ENCODE peak calls at places on chromosomes 1 and 21, in four cellular contexts. O is OCI-LY7, G is GM23248, F is fibroblast of lung. D is an unnamed sample.
A peak's percentile ranks its signal among the peaks of the same experiment; 100 is the strongest.

GRCh38 chr1:59484090-59484489 is 187.2 kb downstream of the FGGY start:
- DNase-seq in O (no peak), G (peak; percentile 91), F (peak; percentile 90), D (peak; percentile 75)

GRCh38 chr1:67724928-67725560 is 40.0 kb downstream of the GADD45A start:
- DNase-seq in O (no peak), G (peak; percentile 88), F (peak; percentile 86), D (peak; percentile 85)

GRCh38 chr1:92538048-92538412 is 51.3 kb upstream of the GFI1 start:
- DNase-seq in O (no peak), G (peak; percentile 35), F (no peak), D (no peak)

GRCh38 chr1:214943054-214943453 is 139.5 kb upstream of the KCNK2 start:
- DNase-seq in O (no peak), G (no peak), F (no peak), D (no peak)

GRCh38 chr1:205495237-205495823 is 9.1 kb upstream of the CDK18 start:
- DNase-seq in O (no peak), G (no peak), F (no peak), D (no peak)

GRCh38 chr1:240998441-240999015 is 358.5 kb downstream of the RGS7 start:
- DNase-seq in O (no peak), G (no peak), F (no peak), D (no peak)

GRCh38 chr21:41168391-41169257 is 664 bp downstream of the BACE2 start:
- DNase-seq in O (no peak), G (peak; percentile 79), F (peak; percentile 71), D (peak; percentile 53)

GRCh38 chr1:20552728-20553571 is 577 bp downstream of the FAM43B start:
- DNase-seq in O (no peak), G (peak; percentile 60), F (peak; percentile 16), D (peak; percentile 52)

GRCh38 chr1:172165403-172165802 is 255.1 kb upstream of the C1orf105 start:
- DNase-seq in O (no peak), G (no peak), F (no peak), D (no peak)

GRCh38 chr1:27496604-27497155 is 6.7 kb upstream of the WASF2 start:
- DNase-seq in O (no peak), G (peak; percentile 43), F (no peak), D (no peak)

GRCh38 chr1:73623946-73624345 is 574.0 kb downstream of the LRRIQ3 start:
- DNase-seq in O (no peak), G (no peak), F (no peak), D (no peak)

GRCh38 chr1:227315500-227316346 is 2.6 kb downstream of the CDC42BPA start:
- DNase-seq in O (no peak), G (peak; percentile 80), F (peak; percentile 84), D (peak; percentile 56)

GRCh38 chr1:181712636-181713238 is 229.4 kb downstream of the CACNA1E start:
- DNase-seq in O (no peak), G (no peak), F (no peak), D (no peak)

GRCh38 chr1:192966073-192966472 is 93.1 kb downstream of the UCHL5 start:
- DNase-seq in O (no peak), G (no peak), F (no peak), D (no peak)

GRCh38 chr1:25442178-25442577 is 11.5 kb downstream of the MACO1 start:
- DNase-seq in O (no peak), G (peak; percentile 60), F (no peak), D (peak; percentile 40)

GRCh38 chr21:45590246-45590725 is 48.0 kb upstream of the SLC19A1 start:
- DNase-seq in O (peak; percentile 5), G (peak; percentile 70), F (peak; percentile 70), D (peak; percentile 7)

GRCh38 chr1:65072845-65073244 is 75.2 kb upstream of the AK4 start:
- DNase-seq in O (no peak), G (no peak), F (no peak), D (no peak)

GRCh38 chr21:31410763-31411278 is 66.8 kb upstream of the TIAM1 start:
- DNase-seq in O (peak; percentile 38), G (no peak), F (no peak), D (no peak)

GRCh38 chr1:4468386-4468785 is 186.0 kb upstream of the AJAP1 start:
- DNase-seq in O (no peak), G (no peak), F (no peak), D (no peak)

GRCh38 chr1:200379431-200379755 is 30.4 kb downstream of the ZNF281 start:
- DNase-seq in O (no peak), G (peak; percentile 91), F (peak; percentile 95), D (peak; percentile 88)

GRCh38 chr1:185157599-185158469 is 867 bp downstream of the SWT1 start:
- DNase-seq in O (no peak), G (peak; percentile 42), F (peak; percentile 6), D (peak; percentile 3)

GRCh38 chr1:85975770-85976386 is 180.7 kb downstream of the COL24A1 start:
- DNase-seq in O (no peak), G (no peak), F (no peak), D (no peak)

GRCh38 chr1:154943649-154944421 is 7.3 kb upstream of the PMVK start:
- DNase-seq in O (peak; percentile 67), G (peak; percentile 48), F (peak; percentile 31), D (no peak)

GRCh38 chr1:94095744-94096469 is 25.0 kb downstream of the ABCA4 start:
- DNase-seq in O (no peak), G (peak; percentile 80), F (peak; percentile 47), D (no peak)

GRCh38 chr1:206809504-206810084 is 37.3 kb upstream of the IL10 start:
- DNase-seq in O (peak; percentile 51), G (peak; percentile 59), F (peak; percentile 60), D (peak; percentile 38)

GRCh38 chr21:41932576-41933258 is 21.1 kb downstream of the C2CD2 start:
- DNase-seq in O (no peak), G (peak; percentile 83), F (peak; percentile 49), D (peak; percentile 75)

GRCh38 chr1:236530959-236531358 is 7.2 kb downstream of the LGALS8 start:
- DNase-seq in O (no peak), G (no peak), F (no peak), D (no peak)

GRCh38 chr1:93317207-93317606 is 28.5 kb upstream of the DR1 start:
- DNase-seq in O (no peak), G (no peak), F (no peak), D (no peak)

GRCh38 chr21:35039595-35040291 is 9.4 kb downstream of the RUNX1 start:
- DNase-seq in O (peak; percentile 35), G (no peak), F (no peak), D (no peak)

GRCh38 chr1:12621346-12622320 is 3.6 kb upstream of the DHRS3 start:
- DNase-seq in O (no peak), G (no peak), F (peak; percentile 39), D (no peak)

GRCh38 chr1:42523171-42523570 is 60.1 kb downstream of the CCDC30 start:
- DNase-seq in O (no peak), G (no peak), F (no peak), D (no peak)

GRCh38 chr1:42524330-42524729 is 61.2 kb downstream of the CCDC30 start:
- DNase-seq in O (no peak), G (no peak), F (no peak), D (no peak)

DNA sequence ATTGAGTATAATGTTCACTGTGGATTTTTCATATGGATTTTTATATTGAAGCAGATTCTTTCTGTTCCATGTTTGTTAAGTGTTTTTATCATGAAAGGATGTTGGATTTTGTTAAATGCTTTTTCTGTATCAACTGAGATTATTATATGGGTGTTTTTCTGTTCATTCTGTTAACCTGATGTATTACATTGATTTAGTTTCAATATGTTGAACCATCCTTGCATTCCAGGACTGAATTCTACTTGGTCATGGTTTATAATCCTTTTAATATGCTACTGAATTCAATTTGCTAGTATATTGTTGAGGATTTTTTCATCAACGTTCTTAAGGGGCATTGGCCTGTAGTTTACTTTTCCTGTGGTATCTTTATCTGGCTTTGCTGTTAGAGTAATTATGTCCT is 55.8 kb downstream of the CCDC30 start:
- DNase-seq in O (no peak), G (peak; percentile 19), F (peak; percentile 9), D (no peak)
- H3K9me3 ChIP-seq in O (peaks cover 19% of the 10 kb centered on the region), G (peaks cover 8% of the 10 kb centered on the region), F (no peaks in the 10 kb centered on the region), D (peaks cover 10% of the 10 kb centered on the region)

GRCh38 chr21:44489962-44490361 is 34.7 kb downstream of the LRRC3 start:
- DNase-seq in O (no peak), G (no peak), F (no peak), D (no peak)

GRCh38 chr21:44492572-44493385 is 37.5 kb downstream of the LRRC3 start:
- DNase-seq in O (no peak), G (no peak), F (no peak), D (peak; percentile 16)

GRCh38 chr21:44487831-44488230 is 32.5 kb downstream of the LRRC3 start:
- DNase-seq in O (peak; percentile 36), G (peak; percentile 53), F (peak; percentile 38), D (no peak)

GRCh38 chr21:44490816-44491215 is 35.5 kb downstream of the LRRC3 start:
- DNase-seq in O (no peak), G (no peak), F (no peak), D (no peak)

DNA sequence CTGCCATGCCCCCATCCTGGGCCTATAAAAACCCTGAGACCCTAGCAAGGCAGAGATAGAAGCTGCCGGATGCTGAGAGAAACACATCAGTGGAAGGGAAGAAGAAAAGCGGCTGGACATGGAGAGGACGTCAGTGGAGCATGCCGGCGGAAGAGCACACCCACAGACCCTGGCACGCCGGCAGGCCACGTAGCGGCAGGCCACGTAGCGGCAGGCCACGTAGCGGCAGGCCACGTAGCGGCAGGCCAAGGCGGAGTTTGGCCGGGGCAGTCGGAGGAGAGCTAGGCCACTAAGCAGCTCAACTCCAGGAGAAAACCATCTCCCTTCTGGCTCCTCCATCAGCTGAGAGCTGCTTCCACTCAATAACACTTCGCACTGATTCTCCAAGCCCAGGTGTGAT is 35.1 kb downstream of the LRRC3 start:
- DNase-seq in O (no peak), G (no peak), F (no peak), D (no peak)
- H3K36me3 ChIP-seq in O (no peaks in the 10 kb centered on the region), G (no peaks in the 10 kb centered on the region), F (no peaks in the 10 kb centered on the region), D (no peaks in the 10 kb centered on the region)

DNA sequence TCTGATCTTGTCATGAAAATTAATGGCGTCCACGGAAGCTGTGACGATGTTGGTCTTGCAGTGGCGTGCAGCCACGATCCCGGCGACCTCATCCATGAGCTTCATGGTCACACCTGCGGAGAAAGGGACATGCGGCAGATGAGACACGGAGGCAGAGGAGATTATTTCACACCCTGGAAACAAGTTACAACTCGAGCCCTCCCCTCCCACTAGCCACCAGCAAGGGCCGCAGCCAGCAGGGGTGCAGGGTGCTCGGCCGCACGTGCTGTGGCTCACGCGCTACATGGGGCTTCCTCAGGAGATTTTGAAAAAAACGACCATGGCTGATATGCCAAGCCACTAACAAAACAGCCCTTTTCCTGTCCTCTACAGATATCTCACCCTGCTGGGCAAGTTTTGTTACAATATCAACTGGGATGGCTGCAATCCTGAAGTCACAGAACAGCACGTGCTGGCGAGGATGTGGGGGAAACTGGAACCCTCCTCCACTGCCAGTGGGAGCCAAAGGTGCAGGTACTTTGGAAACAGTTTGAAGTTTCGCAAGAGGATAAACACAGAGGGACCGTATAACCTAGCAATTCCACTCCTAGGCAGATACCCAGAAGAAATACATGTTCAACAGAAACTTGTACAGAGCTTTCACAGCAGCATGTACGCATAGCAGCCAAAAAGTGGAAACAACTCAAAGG is 34.1 kb upstream of the GPR153 start:
- DNase-seq in O (no peak), G (no peak), F (no peak), D (no peak)
- H3K4me2 ChIP-seq in O (no peak overlapping the region), G (no peak overlapping the region), F (no peak overlapping the region), D (no peak overlapping the region)

GRCh38 chr1:2859219-2859880 is 57.9 kb upstream of the TTC34 start:
- DNase-seq in O (no peak), G (no peak), F (no peak), D (no peak)
- H3K9me3 ChIP-seq in O (peaks cover 10% of the 10 kb centered on the region), G (no peaks in the 10 kb centered on the region), F (no peaks in the 10 kb centered on the region), D (peaks cover 53% of the 10 kb centered on the region)

GRCh38 chr1:31432592-31433395 is 19.8 kb downstream of the SERINC2 start:
- DNase-seq in O (no peak), G (no peak), F (no peak), D (no peak)
- H3K36me3 ChIP-seq in O (no peaks in the 10 kb centered on the region), G (no peaks in the 10 kb centered on the region), F (peaks cover 31% of the 10 kb centered on the region), D (peaks cover 35% of the 10 kb centered on the region)